ENCODE peak calls at places on chromosomes 13 and 19, in four cellular contexts. Y, X, B and S are unnamed samples.

GRCh38 chr13:59261928-59262488 is 901.7 kb downstream of the DIAPH3 start:
- DNase-seq in B (peak; percentile 4), X (peak; percentile 9), Y (no peak), S (peak; percentile 49)

GRCh38 chr13:34346626-34347025 is 528.7 kb downstream of the RFC3 start:
- DNase-seq in Y (no peak), X (no peak), B (no peak), S (no peak)

GRCh38 chr13:99992376-99992775 is 10.8 kb downstream of the ZIC2 start:
- DNase-seq in B (no peak), X (no peak), Y (no peak), S (no peak)

GRCh38 chr19:42066075-42066754 is 3.8 kb downstream of the GRIK5 start:
- DNase-seq in X (peak; percentile 75), Y (no peak), B (no peak), S (peak; percentile 29)

GRCh38 chr13:45040626-45041025 is 51.3 kb downstream of the GPALPP1 start:
- DNase-seq in X (no peak), B (no peak), Y (no peak), S (no peak)

GRCh38 chr13:43730642-43731041 is 56.1 kb downstream of the ENOX1 start:
- DNase-seq in B (no peak), X (no peak), Y (no peak), S (no peak)

GRCh38 chr19:28680091-28680490 is 532.9 kb downstream of the UQCRFS1 start:
- DNase-seq in X (no peak), B (no peak), Y (no peak), S (no peak)

GRCh38 chr19:37954421-37954874 is 47.4 kb downstream of the SIPA1L3 start:
- DNase-seq in X (no peak), Y (no peak), B (no peak), S (no peak)

GRCh38 chr13:38914070-38914469 is 76.6 kb downstream of the STOML3 start:
- DNase-seq in X (no peak), Y (no peak), B (no peak), S (no peak)

GRCh38 chr13:96089749-96090239 is at the start of gene HS6ST3:
- DNase-seq in Y (peak; percentile 10), B (no peak), X (peak; percentile 14), S (peak; percentile 38)

GRCh38 chr13:39656325-39656677 is 839 bp downstream of the COG6 start:
- DNase-seq in Y (no peak), X (no peak), B (no peak), S (no peak)

GRCh38 chr13:95100525-95101121 is 200.6 kb downstream of the ABCC4 start:
- DNase-seq in Y (no peak), B (peak; percentile 41), X (no peak), S (no peak)

GRCh38 chr13:114025432-114026127 is 51.7 kb upstream of the C13orf46 start:
- DNase-seq in B (no peak), X (peak; percentile 12), Y (no peak), S (no peak)

GRCh38 chr19:7101498-7102253 is 32.2 kb downstream of the ZNF557 start:
- DNase-seq in Y (no peak), X (no peak), B (no peak), S (no peak)

GRCh38 chr13:57673197-57673596 is 41.7 kb downstream of the PCDH17 start:
- DNase-seq in Y (no peak), X (no peak), B (no peak), S (no peak)

GRCh38 chr13:30408319-30409101 is 13.8 kb upstream of the UBE2L5 start:
- DNase-seq in X (peak; percentile 86), Y (no peak), B (peak; percentile 86), S (peak; percentile 92)

GRCh38 chr13:21557995-21558394 is 46.0 kb downstream of the MICU2 start:
- DNase-seq in B (peak; percentile 25), Y (peak; percentile 16), X (peak; percentile 19), S (no peak)

GRCh38 chr19:19458110-19458816 is 52.8 kb downstream of the GATAD2A start:
- DNase-seq in B (no peak), Y (no peak), X (no peak), S (no peak)

GRCh38 chr19:58079792-58080191 is 18.2 kb downstream of the ZSCAN18 start:
- DNase-seq in X (no peak), Y (no peak), B (no peak), S (no peak)

GRCh38 chr19:50413096-50413495 is 5.6 kb upstream of the SPIB start:
- DNase-seq in B (no peak), Y (no peak), X (no peak), S (no peak)

GRCh38 chr19:42284641-42285341 is 15.7 kb downstream of the CIC start:
- DNase-seq in B (no peak), X (no peak), Y (no peak), S (no peak)

GRCh38 chr13:29689548-29689947 is 94.1 kb upstream of the SLC7A1 start:
- DNase-seq in Y (no peak), B (no peak), X (no peak), S (no peak)

GRCh38 chr13:44474122-44474910 is 100.7 kb downstream of the SERP2 start:
- DNase-seq in Y (peak; percentile 75), B (peak; percentile 3), X (no peak), S (no peak)

GRCh38 chr19:2962018-2962670 is 15.2 kb upstream of the TLE6 start:
- DNase-seq in B (peak; percentile 70), Y (peak; percentile 68), X (peak; percentile 66), S (peak; percentile 69)

GRCh38 chr19:10009269-10009665 is 1.0 kb downstream of the COL5A3 start:
- DNase-seq in Y (no peak), B (no peak), X (peak; percentile 89), S (peak; percentile 88)

GRCh38 chr19:7500811-7501450 is 12.1 kb upstream of the PEX11G start:
- DNase-seq in X (peak; percentile 75), B (peak; percentile 35), Y (peak; percentile 78), S (peak; percentile 60)

DNA sequence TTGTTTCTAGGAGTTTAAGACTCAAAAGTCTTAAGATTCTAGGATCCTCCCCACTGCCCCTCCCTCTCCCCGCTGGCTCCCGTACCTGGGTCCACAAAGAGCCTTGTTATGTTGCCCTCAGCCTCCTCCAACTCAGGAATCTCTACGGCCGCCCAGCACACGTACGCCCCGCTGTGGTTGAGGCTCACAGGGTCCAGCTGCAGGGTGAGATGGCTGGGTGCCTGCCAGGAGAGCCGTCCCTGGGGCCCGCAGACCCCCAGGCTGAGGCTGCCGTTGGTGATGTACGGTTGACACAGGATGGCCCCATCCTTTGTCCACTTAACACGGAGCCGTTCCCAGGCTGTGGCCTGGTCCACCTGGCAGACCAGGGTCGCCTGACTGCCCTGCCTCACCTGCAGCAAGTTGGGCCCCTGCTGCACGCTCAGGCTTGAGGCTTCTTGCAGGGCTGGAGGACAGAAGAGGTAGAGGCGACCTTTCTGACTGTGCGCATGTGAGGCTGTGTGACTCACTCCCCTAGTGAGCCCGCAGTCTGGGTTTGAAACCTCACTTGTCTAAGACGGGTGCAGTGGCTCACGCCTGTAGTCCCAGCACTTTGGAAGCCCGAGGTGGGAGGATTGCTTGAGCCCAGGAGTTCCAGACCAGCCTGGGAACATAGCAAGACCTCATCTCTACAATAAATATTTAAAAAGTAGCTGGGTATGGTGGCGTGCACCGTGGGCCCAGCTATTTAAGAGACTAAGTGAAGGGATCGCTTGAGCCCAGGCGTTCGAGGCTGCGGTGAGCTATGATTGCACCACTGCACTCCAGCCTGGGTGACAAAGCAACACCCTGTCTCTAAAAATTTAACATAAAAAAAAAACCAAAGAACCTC is 4.1 kb downstream of the TMIGD2 start:
- DNase-seq in B (peak; percentile 35), X (no peak), Y (no peak), S (no peak)
- TF ChIP-seq FOSL1 in B (no peak), X (no peak), Y (no peak), S (no peak)

DNA sequence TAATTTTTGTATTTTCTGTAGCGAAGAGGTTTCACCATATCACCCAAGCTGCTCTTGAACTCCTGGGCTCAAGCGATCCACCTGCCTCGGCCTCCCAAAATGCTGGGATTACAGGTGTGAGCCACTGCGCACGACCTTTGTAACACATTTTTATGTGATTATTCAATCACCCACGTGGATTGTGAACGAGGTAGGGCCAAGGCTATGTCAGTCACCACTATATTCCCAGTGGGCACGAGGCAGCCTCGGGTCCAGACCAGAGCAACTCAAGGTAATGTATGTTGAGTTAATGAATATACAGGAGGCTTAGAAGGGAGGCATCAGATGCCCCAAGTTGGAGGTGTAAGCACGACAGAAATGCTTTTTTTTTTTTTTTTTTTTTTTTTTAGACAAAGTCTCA is 8.9 kb downstream of the PTGIR start:
- DNase-seq in Y (no peak), B (no peak), X (no peak), S (no peak)
- TF ChIP-seq FOSL1 in Y (no peak), B (no peak), X (no peak), S (no peak)

GRCh38 chr13:20174656-20175405 is 14.0 kb upstream of the GJA3 start:
- DNase-seq in Y (peak; percentile 90), X (peak; percentile 20), B (peak; percentile 26), S (peak; percentile 53)
- TF ChIP-seq FOSL1 in Y (peak; percentile 93), X (peak; percentile 88), B (no peak), S (no peak)

GRCh38 chr13:42274386-42275097 is 2.6 kb downstream of the AKAP11 start:
- DNase-seq in X (no peak), Y (no peak), B (no peak), S (no peak)
- TF ChIP-seq FOSL1 in X (no peak), Y (no peak), B (no peak), S (no peak)

DNA sequence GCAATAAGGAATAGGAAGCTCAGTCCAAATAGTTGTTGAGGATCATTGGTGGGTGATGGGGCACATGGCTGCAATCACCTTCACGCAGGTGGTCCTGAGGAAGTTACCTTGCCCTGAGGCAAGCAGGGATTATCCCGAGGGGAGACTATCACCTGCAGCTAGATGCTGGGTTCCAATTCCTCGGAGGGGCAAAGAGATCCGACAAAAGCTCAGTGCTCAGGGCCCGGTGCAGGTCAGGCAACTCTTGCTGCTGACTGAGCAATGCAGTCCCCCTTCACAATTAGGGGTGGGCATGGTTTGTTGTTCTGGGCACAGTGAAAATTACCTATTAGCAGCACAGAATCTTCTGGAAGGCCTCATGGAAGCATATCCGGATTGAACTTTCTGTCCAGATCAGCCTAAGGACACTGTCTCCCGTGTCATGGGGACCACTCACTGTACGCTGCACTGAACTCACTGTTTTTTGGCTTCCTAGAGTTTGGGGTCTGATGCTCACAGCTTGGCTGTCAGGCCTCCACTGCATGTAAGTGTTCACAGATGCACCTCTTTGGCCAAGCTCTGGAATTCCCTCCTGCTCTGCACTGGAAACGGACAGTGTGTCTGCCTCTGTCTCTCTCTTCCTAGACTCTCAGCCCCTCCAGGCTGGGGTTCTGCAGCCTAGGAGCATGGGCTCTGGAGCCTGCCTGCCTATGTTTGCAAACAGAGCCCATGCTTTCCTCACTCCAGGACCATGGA is 372.7 kb downstream of the ZNF536 start:
- DNase-seq in X (no peak), Y (no peak), B (no peak), S (no peak)
- TF ChIP-seq FOSL1 in X (no peak), Y (no peak), B (no peak), S (no peak)